ENCODE peak calls at places on chromosomes 13 and 19, in eight cellular contexts. B, V, X, C, D, P, I and O are unnamed samples.

GRCh38 chr19:5065717-5066116 is 96.8 kb downstream of the KDM4B start:
- DNase-seq in B (no peak), V (no peak), X (no peak), C (no peak), D (no peak), P (no peak), I (no peak), O (no peak)

GRCh38 chr13:107835339-107836018 is 379.9 kb downstream of the LIG4 start:
- DNase-seq in B (no peak), V (no peak), X (no peak), C (peak; percentile 99), D (peak; percentile 3), P (no peak), I (no peak), O (no peak)

GRCh38 chr13:45564108-45564507 is 51.4 kb downstream of the ERICH6B start:
- DNase-seq in B (no peak), V (no peak), X (no peak), C (no peak), D (peak; percentile 77), P (no peak), I (no peak), O (no peak)

GRCh38 chr19:44598880-44599279 is 14.5 kb upstream of the IGSF23 start:
- DNase-seq in B (no peak), V (no peak), X (no peak), C (no peak), D (no peak), P (no peak), I (no peak), O (no peak)

GRCh38 chr13:95948646-95949045 is 104.6 kb downstream of the UGGT2 start:
- DNase-seq in B (no peak), V (no peak), X (no peak), C (no peak), D (peak; percentile 54), P (no peak), I (no peak), O (no peak)

GRCh38 chr13:31909889-31910551 is 121.6 kb upstream of the FRY start:
- DNase-seq in B (no peak), V (peak; percentile 76), X (peak; percentile 41), C (peak; percentile 45), D (peak; percentile 87), P (peak; percentile 60), I (no peak), O (peak; percentile 26)

GRCh38 chr19:54252243-54252642 is 4.8 kb downstream of the LILRB5 start:
- DNase-seq in B (no peak), V (no peak), X (no peak), C (no peak), D (no peak), P (no peak), I (no peak), O (no peak)

GRCh38 chr13:50948576-50948975 is 39.0 kb downstream of the RNASEH2B start:
- DNase-seq in B (no peak), V (no peak), X (no peak), C (no peak), D (no peak), P (no peak), I (no peak), O (no peak)

GRCh38 chr13:50589651-50590054 is 253.8 kb downstream of the DLEU7 start:
- DNase-seq in B (no peak), V (no peak), X (no peak), C (no peak), D (peak; percentile 88), P (no peak), I (no peak), O (no peak)

GRCh38 chr19:47280183-47280797 is 5.6 kb downstream of the INAFM1 start:
- DNase-seq in B (no peak), V (no peak), X (no peak), C (no peak), D (peak; percentile 19), P (no peak), I (no peak), O (no peak)

GRCh38 chr19:41175825-41176734 is 16.9 kb upstream of the CYP2S1 start:
- DNase-seq in B (no peak), V (no peak), X (peak; percentile 92), C (peak; percentile 95), D (peak; percentile 88), P (peak; percentile 77), I (peak; percentile 24), O (no peak)
- H3K4me3 ChIP-seq in B (no peak overlapping the region), V (no peak overlapping the region), X (peak overlapping the region; percentile 65), C (peak overlapping the region; percentile 35), D (peak overlapping the region; percentile 22), P (no peak overlapping the region), I (no peak overlapping the region), O (no peak overlapping the region)

DNA sequence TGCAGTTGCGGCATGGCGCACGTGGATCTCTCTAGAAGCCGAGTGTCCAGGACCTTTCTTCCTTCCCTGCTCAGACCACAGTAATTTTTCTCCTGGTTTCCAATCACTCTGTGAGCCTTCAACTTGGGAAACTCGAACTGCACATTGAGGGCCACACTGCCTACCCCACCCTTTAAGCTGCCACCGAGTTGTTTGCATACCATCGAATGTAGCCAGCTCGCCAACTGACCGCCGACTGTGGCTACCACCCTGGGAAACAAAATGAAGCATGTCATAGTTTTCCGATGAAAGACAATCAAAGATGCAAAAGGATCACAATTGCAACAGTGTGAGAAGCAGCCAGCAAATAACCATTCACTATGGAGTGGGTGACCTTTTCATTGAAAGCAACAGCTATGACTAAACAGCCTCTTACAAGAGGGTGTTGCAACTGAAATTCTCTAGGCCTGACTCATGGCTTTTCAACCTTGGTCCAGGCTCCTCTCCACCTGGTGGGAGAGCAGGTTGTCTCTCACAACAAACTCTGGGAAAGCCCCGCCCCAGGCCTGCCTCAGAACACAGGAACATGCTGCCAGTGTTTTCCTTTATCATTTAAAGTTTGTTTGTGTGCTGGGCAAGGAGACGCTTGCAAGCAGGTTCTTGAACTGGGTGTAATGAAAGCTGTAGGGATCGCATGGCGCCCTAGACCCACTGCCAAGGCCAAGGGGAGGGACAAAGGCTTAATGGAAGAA is 141.7 kb upstream of the SERP2 start:
- DNase-seq in B (no peak), V (no peak), X (peak; percentile 97), C (peak; percentile 98), D (peak; percentile 90), P (no peak), I (peak; percentile 49), O (no peak)
- TF ChIP-seq CTCF in B (no peak), V (no peak), X (no peak), C (no peak), D (no peak), P (no peak), I (peak; percentile 27), O (no peak)

GRCh38 chr19:41926861-41927809 is 1.1 kb downstream of the ERFL start:
- DNase-seq in B (no peak), V (no peak), X (no peak), C (no peak), D (no peak), P (no peak), I (no peak), O (no peak)
- H3K4me3 ChIP-seq in B (no peak overlapping the region), V (peak overlapping the region; percentile 37), X (peak overlapping the region; percentile 69), C (no peak overlapping the region), D (no peak overlapping the region), P (no peak overlapping the region), I (no peak overlapping the region), O (no peak overlapping the region)

GRCh38 chr13:27662738-27663470 is 41.2 kb downstream of the POLR1D start:
- DNase-seq in B (no peak), V (no peak), X (no peak), C (no peak), D (no peak), P (no peak), I (no peak), O (no peak)

GRCh38 chr13:27666951-27667350 is 45.3 kb downstream of the POLR1D start:
- DNase-seq in B (no peak), V (no peak), X (no peak), C (no peak), D (no peak), P (no peak), I (no peak), O (no peak)

GRCh38 chr13:27663947-27664346 is 42.3 kb downstream of the POLR1D start:
- DNase-seq in B (no peak), V (no peak), X (no peak), C (no peak), D (no peak), P (no peak), I (no peak), O (no peak)

GRCh38 chr13:27665761-27666160 is 44.1 kb downstream of the POLR1D start:
- DNase-seq in B (no peak), V (no peak), X (no peak), C (no peak), D (no peak), P (no peak), I (no peak), O (no peak)

DNA sequence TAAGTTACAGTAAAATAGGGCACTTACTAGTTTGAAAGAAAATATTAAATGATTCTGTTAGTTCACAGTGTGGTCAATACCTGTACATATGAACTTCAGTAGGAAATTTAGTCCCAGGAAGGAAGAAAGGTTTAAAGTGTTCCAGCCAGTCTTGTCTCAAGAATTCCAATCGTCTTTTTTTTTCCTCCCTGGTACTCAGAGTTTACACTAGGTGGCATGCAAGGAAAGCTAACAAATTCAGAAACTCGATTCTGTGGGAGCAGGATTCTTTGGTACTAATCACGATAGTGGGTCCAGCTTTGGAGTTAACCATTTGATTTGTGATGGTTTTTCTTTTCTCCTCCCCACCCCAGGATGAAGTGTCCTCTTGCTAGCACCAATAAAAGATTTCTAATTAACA is 43.6 kb downstream of the POLR1D start:
- DNase-seq in B (no peak), V (no peak), X (no peak), C (no peak), D (no peak), P (no peak), I (no peak), O (no peak)
- TF ChIP-seq CTCF in B (peak; percentile 23), V (no peak), X (no peak), C (no peak), D (no peak), P (no peak), I (no peak), O (no peak)

DNA sequence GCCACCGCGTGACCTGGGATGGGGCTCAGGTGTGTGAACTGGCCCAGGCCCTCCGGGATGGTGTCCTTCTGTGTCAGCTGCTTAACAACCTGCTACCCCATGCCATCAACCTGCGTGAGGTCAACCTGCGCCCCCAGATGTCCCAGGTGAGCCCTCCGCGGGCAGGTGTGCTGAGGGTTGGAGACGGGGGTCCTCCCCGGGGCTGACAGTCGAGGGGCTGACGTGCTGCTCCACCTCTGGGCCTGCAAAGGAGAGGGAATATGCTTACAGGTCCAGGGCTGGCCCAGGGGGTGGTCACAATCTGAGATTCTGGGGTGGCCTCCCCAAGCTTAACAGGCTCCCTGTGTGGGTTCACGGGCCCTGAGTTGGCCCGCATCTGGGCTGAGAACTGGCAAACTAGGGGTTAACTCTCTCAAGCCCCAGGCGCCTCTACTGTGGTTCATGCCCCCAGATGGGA is 386 bp downstream of the VAV1 start:
- DNase-seq in B (no peak), V (no peak), X (no peak), C (no peak), D (no peak), P (no peak), I (no peak), O (no peak)
- H3K4me3 ChIP-seq in B (peak overlapping the region; percentile 42), V (peak overlapping the region; percentile 37), X (no peak overlapping the region), C (no peak overlapping the region), D (no peak overlapping the region), P (peak overlapping the region; percentile 100), I (peak overlapping the region; percentile 20), O (peak overlapping the region; percentile 73)